ENCODE peak calls at places on chromosomes 1 and 21, in eight cellular contexts. One of them, this sample, is unnamed.

GRCh38 chr21:28263974-28264373 is 728.7 kb downstream of the LTN1 start:
- DNase-seq in GM23338: no peak
- DNase-seq in Panc1: no peak
- DNase-seq in fibroblast of pulmonary artery: no peak
- DNase-seq in ovary: no peak
- DNase-seq in fibroblast of lung: no peak
- DNase-seq in HL-60: no peak
- DNase-seq in endodermal cell: no peak
- DNase-seq in this sample: no peak

GRCh38 chr1:149848340-149848771 is 51.0 kb upstream of the BOLA1 start:
- DNase-seq in fibroblast of pulmonary artery: no peak
- DNase-seq in endodermal cell: no peak
- DNase-seq in fibroblast of lung: no peak
- DNase-seq in Panc1: no peak
- DNase-seq in HL-60: peak; percentile 1
- DNase-seq in ovary: no peak
- DNase-seq in GM23338: peak; percentile 3
- DNase-seq in this sample: no peak

GRCh38 chr1:162144853-162145252 is 75.4 kb downstream of the NOS1AP start:
- DNase-seq in endodermal cell: peak; percentile 89
- DNase-seq in GM23338: peak; percentile 68
- DNase-seq in fibroblast of pulmonary artery: no peak
- DNase-seq in HL-60: no peak
- DNase-seq in fibroblast of lung: no peak
- DNase-seq in ovary: no peak
- DNase-seq in Panc1: no peak
- DNase-seq in this sample: no peak

GRCh38 chr1:8204823-8205222 is 113.1 kb upstream of the SLC45A1 start:
- DNase-seq in GM23338: no peak
- DNase-seq in endodermal cell: no peak
- DNase-seq in ovary: no peak
- DNase-seq in HL-60: no peak
- DNase-seq in fibroblast of pulmonary artery: peak; percentile 42
- DNase-seq in Panc1: no peak
- DNase-seq in fibroblast of lung: peak; percentile 94
- DNase-seq in this sample: no peak

GRCh38 chr1:201166964-201167624 is 12.8 kb upstream of the TMEM9 start:
- DNase-seq in fibroblast of pulmonary artery: no peak
- DNase-seq in GM23338: no peak
- DNase-seq in fibroblast of lung: no peak
- DNase-seq in endodermal cell: no peak
- DNase-seq in HL-60: no peak
- DNase-seq in ovary: no peak
- DNase-seq in Panc1: no peak
- DNase-seq in this sample: no peak

GRCh38 chr1:53672785-53673184 is 66.2 kb downstream of the GLIS1 start:
- DNase-seq in fibroblast of pulmonary artery: no peak
- DNase-seq in endodermal cell: no peak
- DNase-seq in fibroblast of lung: no peak
- DNase-seq in HL-60: no peak
- DNase-seq in GM23338: no peak
- DNase-seq in ovary: no peak
- DNase-seq in Panc1: no peak
- DNase-seq in this sample: no peak

GRCh38 chr1:84834419-84835064 is 58.5 kb downstream of the LPAR3 start:
- DNase-seq in HL-60: no peak
- DNase-seq in endodermal cell: no peak
- DNase-seq in ovary: no peak
- DNase-seq in fibroblast of pulmonary artery: peak; percentile 71
- DNase-seq in Panc1: peak; percentile 88
- DNase-seq in fibroblast of lung: peak; percentile 74
- DNase-seq in GM23338: no peak
- DNase-seq in this sample: no peak

GRCh38 chr21:42703173-42703908 is 49.9 kb downstream of the PDE9A start:
- DNase-seq in Panc1: no peak
- DNase-seq in fibroblast of lung: no peak
- DNase-seq in fibroblast of pulmonary artery: no peak
- DNase-seq in GM23338: no peak
- DNase-seq in ovary: no peak
- DNase-seq in HL-60: no peak
- DNase-seq in endodermal cell: peak; percentile 39
- DNase-seq in this sample: no peak

GRCh38 chr21:42503711-42504110 is 7.7 kb upstream of the RSPH1 start:
- DNase-seq in Panc1: no peak
- DNase-seq in HL-60: no peak
- DNase-seq in ovary: no peak
- DNase-seq in endodermal cell: no peak
- DNase-seq in fibroblast of pulmonary artery: no peak
- DNase-seq in GM23338: no peak
- DNase-seq in fibroblast of lung: no peak
- DNase-seq in this sample: no peak

GRCh38 chr1:112263464-112263863 is 132.6 kb upstream of the CTTNBP2NL start:
- DNase-seq in fibroblast of lung: peak; percentile 43
- DNase-seq in fibroblast of pulmonary artery: peak; percentile 80
- DNase-seq in ovary: no peak
- DNase-seq in endodermal cell: no peak
- DNase-seq in Panc1: no peak
- DNase-seq in HL-60: no peak
- DNase-seq in GM23338: no peak
- DNase-seq in this sample: no peak

GRCh38 chr21:18987515-18988026 is 584.0 kb upstream of the TMPRSS15 start:
- DNase-seq in Panc1: no peak
- DNase-seq in GM23338: peak; percentile 21
- DNase-seq in ovary: no peak
- DNase-seq in fibroblast of pulmonary artery: no peak
- DNase-seq in HL-60: no peak
- DNase-seq in fibroblast of lung: no peak
- DNase-seq in endodermal cell: peak; percentile 42
- DNase-seq in this sample: no peak

DNA sequence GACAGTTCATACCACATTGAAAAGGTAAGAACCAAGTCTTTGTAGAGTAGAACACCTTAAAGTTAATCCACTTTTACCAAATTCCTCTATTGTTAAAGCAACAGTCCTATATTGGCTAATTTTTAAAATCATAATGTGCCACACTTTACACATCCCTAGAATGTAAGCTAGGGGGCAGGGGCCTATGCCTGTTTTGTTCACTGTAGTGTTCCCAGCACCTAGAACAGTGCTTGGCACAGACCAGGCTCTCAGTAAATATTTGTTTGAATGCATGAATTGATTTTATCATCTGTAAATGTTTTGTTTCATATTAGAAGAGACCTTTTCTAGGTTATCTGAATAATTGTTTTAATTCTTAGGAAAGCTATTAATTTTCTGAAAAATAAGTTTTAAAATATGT is 9.1 kb downstream of the SMAP2 start:
- DNase-seq in Panc1: no peak
- DNase-seq in GM23338: no peak
- DNase-seq in ovary: no peak
- DNase-seq in HL-60: no peak
- DNase-seq in fibroblast of lung: no peak
- DNase-seq in fibroblast of pulmonary artery: no peak
- DNase-seq in endodermal cell: no peak
- DNase-seq in this sample: no peak
- TF ChIP-seq CTCF in Panc1: no peak
- TF ChIP-seq CTCF in GM23338: no peak
- TF ChIP-seq CTCF in ovary: no peak
- TF ChIP-seq CTCF in HL-60: no peak
- TF ChIP-seq CTCF in fibroblast of lung: no peak
- TF ChIP-seq CTCF in fibroblast of pulmonary artery: no peak
- TF ChIP-seq CTCF in endodermal cell: peak; percentile 43
- TF ChIP-seq CTCF in this sample: no peak

GRCh38 chr1:154857441-154858215 is 12.5 kb downstream of the KCNN3 start:
- DNase-seq in fibroblast of pulmonary artery: no peak
- DNase-seq in GM23338: no peak
- DNase-seq in fibroblast of lung: no peak
- DNase-seq in Panc1: no peak
- DNase-seq in endodermal cell: no peak
- DNase-seq in ovary: no peak
- DNase-seq in HL-60: no peak
- DNase-seq in this sample: no peak

GRCh38 chr1:154857022-154857421 is 13.1 kb downstream of the KCNN3 start:
- DNase-seq in Panc1: no peak
- DNase-seq in endodermal cell: no peak
- DNase-seq in fibroblast of lung: no peak
- DNase-seq in HL-60: no peak
- DNase-seq in fibroblast of pulmonary artery: no peak
- DNase-seq in GM23338: no peak
- DNase-seq in ovary: no peak
- DNase-seq in this sample: no peak

GRCh38 chr1:154859786-154860153 is 10.3 kb downstream of the KCNN3 start:
- DNase-seq in ovary: no peak
- DNase-seq in GM23338: no peak
- DNase-seq in Panc1: no peak
- DNase-seq in endodermal cell: no peak
- DNase-seq in fibroblast of lung: no peak
- DNase-seq in HL-60: no peak
- DNase-seq in fibroblast of pulmonary artery: no peak
- DNase-seq in this sample: peak; percentile 75

GRCh38 chr1:154860154-154860870 is 9.8 kb downstream of the KCNN3 start:
- DNase-seq in GM23338: no peak
- DNase-seq in endodermal cell: no peak
- DNase-seq in fibroblast of pulmonary artery: no peak
- DNase-seq in Panc1: no peak
- DNase-seq in fibroblast of lung: no peak
- DNase-seq in HL-60: no peak
- DNase-seq in ovary: no peak
- DNase-seq in this sample: peak; percentile 86

DNA sequence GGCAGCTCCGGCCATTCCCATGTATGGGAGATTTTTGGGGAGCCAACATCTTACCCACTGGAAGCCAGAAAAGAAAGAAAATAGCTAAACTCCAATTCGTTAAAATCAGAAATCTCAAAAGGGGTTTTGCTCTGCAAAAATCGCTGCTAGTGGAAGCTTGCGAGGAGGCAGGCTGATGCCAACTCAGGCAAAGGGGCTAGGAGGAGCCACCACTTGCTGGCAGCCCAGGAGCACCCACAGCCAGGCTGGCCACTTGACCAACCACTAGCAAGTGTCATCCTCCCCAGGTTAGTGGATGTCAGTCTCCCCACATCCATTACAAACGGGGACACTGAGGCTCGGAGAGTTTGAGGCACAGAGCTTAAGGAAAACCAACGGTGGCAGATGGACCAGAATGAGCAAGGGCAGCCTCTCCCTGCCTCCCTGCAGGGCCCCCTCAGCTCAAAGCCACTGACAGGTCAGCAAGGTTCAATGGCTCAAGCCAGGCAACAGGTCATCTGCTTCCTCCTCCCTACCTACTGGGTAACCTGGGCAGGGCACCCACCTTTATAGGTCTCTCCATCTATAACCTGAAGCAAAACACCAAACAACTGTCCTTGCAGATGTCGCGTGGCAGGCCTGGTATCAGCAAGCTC is 10.8 kb downstream of the KCNN3 start:
- DNase-seq in ovary: no peak
- DNase-seq in fibroblast of pulmonary artery: no peak
- DNase-seq in fibroblast of lung: no peak
- DNase-seq in GM23338: no peak
- DNase-seq in Panc1: no peak
- DNase-seq in HL-60: no peak
- DNase-seq in endodermal cell: no peak
- DNase-seq in this sample: no peak
- H3K4me3 ChIP-seq in ovary: no peak overlapping the region
- H3K4me3 ChIP-seq in fibroblast of pulmonary artery: no peak overlapping the region
- H3K4me3 ChIP-seq in fibroblast of lung: no peak overlapping the region
- H3K4me3 ChIP-seq in GM23338: no peak overlapping the region
- H3K4me3 ChIP-seq in Panc1: no peak overlapping the region
- H3K4me3 ChIP-seq in HL-60: no peak overlapping the region
- H3K4me3 ChIP-seq in endodermal cell: no peak overlapping the region
- H3K4me3 ChIP-seq in this sample: peak overlapping the region; percentile 68

DNA sequence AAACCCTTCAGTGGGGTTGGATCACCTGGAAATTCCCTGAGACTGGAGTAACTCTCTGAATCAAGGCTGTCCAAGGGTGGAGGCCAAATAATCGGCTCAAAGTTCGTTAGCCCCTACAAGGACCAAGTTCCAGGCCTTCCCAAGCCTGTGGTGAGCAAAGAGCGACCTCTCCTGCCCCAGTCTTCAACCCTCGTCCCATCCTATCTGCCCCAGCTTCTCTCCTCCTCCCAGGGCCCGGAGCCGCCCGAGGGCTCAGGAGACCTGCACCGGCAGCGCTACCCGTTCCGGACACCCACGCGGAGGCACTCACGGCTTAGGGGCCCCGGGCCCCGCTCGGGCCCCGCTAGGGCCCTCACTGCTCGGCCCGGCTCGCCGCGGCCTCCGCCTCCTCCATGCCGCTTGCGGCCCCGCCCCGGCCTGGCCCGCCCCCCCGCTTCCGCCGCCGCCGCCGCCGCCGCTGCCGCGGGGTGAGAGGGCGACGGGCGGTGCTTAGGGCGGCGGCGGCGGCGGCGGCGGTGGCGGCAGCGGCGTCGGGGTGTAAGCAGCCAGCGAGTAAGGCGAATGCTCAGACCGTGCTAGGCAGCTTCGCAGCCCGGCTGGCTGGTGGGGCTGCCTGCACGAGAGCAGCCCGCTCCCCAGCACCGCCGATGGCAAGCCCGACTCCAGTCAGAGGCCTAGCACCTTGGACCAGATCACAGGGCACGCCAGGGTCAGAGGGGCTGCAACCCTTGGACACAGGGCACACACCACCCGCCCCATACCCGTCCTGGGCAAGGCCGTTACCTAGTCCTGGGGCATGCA is at the start of gene POMGNT1:
- DNase-seq in Panc1: no peak
- DNase-seq in fibroblast of pulmonary artery: peak; percentile 39
- DNase-seq in fibroblast of lung: peak; percentile 58
- DNase-seq in HL-60: peak; percentile 45
- DNase-seq in GM23338: peak; percentile 78
- DNase-seq in endodermal cell: peak; percentile 90
- DNase-seq in ovary: peak; percentile 80
- DNase-seq in this sample: no peak
- TF ChIP-seq CTCF in Panc1: no peak
- TF ChIP-seq CTCF in fibroblast of pulmonary artery: no peak
- TF ChIP-seq CTCF in fibroblast of lung: peak; percentile 18
- TF ChIP-seq CTCF in HL-60: no peak
- TF ChIP-seq CTCF in GM23338: peak; percentile 17
- TF ChIP-seq CTCF in endodermal cell: peak; percentile 30
- TF ChIP-seq CTCF in ovary: no peak
- TF ChIP-seq CTCF in this sample: no peak

DNA sequence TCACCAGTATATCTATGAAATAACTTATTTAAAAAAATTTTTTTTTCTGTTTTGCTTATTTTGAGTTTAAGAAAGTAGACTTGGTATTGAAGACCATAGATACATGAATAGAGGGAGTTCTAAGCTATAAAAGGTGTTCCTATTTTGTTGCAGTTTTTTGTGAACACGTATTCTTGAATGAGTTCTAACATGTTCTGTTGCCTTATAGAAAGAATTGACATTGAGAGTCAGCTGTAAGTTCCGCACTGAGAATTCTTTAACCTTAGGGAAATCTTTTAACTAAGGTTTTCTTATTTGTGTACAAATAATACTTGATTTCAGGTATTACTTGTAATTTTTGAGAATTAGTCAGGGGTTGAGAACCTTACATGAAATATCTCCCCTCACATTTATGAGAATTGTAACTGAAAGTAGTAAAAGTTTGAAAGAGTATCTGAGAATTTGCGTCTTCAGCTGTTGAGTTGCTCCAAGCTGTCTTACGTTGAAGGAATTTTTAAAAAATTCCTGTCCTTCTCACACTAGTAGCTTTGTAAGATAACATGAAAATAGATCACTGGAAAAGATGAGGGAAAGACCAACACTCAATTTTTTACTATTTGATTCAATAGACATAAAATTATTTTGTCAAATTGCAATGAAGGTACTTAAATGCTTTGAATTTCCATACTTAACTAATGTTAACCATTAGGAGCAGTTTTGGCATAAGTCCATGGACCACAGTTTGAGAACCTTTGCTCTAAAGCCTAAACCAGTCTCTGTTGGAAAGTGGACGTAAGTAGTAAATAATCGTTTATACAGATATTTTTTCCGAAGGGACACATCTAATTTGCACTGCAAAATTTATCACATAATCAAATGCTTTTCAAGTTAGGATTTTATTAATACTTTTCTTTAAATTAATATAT is 3.8 kb downstream of the DR1 start:
- DNase-seq in fibroblast of pulmonary artery: no peak
- DNase-seq in Panc1: no peak
- DNase-seq in endodermal cell: no peak
- DNase-seq in ovary: no peak
- DNase-seq in fibroblast of lung: peak; percentile 36
- DNase-seq in HL-60: no peak
- DNase-seq in GM23338: no peak
- DNase-seq in this sample: no peak
- H3K4me3 ChIP-seq in fibroblast of pulmonary artery: peak overlapping the region; percentile 85
- H3K4me3 ChIP-seq in Panc1: peak overlapping the region; percentile 96
- H3K4me3 ChIP-seq in endodermal cell: peak overlapping the region; percentile 90
- H3K4me3 ChIP-seq in ovary: no peak overlapping the region
- H3K4me3 ChIP-seq in fibroblast of lung: peak overlapping the region; percentile 98
- H3K4me3 ChIP-seq in HL-60: peak overlapping the region; percentile 78
- H3K4me3 ChIP-seq in GM23338: peak overlapping the region; percentile 87
- H3K4me3 ChIP-seq in this sample: peak overlapping the region; percentile 85

This sample was measured in GM12864.